ENCODE peak calls at places on chromosomes 3 and 15, in six cellular contexts. Y, Z, W, G, M and F are unnamed samples.

GRCh38 chr15:52567886-52568568 is 803 bp downstream of the ARPP19 start:
- DNase-seq in Y (peak; percentile 20), W (no peak), M (peak; percentile 73), Z (no peak), G (peak; percentile 70), F (no peak)

GRCh38 chr3:133859381-133860245 is 36.1 kb downstream of the RAB6B start:
- DNase-seq in G (no peak), Z (no peak), M (peak; percentile 55), Y (no peak), W (no peak), F (no peak)

GRCh38 chr3:187999821-188000220 is 154.1 kb upstream of the LPP start:
- DNase-seq in M (no peak), W (no peak), G (no peak), Y (no peak), Z (no peak), F (no peak)

GRCh38 chr15:42736793-42737528 is at the start of gene CDAN1:
- DNase-seq in M (peak; percentile 97), Z (peak; percentile 89), W (peak; percentile 92), Y (peak; percentile 94), G (peak; percentile 97), F (peak; percentile 97)

GRCh38 chr3:114809668-114810413 is 337.2 kb downstream of the ZBTB20 start:
- DNase-seq in Y (no peak), M (no peak), W (no peak), Z (no peak), G (no peak), F (no peak)

GRCh38 chr3:129068291-129068886 is 7.8 kb downstream of the GP9 start:
- DNase-seq in G (peak; percentile 73), Z (no peak), M (no peak), W (no peak), Y (peak; percentile 34), F (no peak)

GRCh38 chr3:170621256-170621655 is 35.4 kb upstream of the SLC7A14 start:
- DNase-seq in Z (no peak), M (no peak), G (no peak), Y (no peak), W (no peak), F (no peak)

GRCh38 chr3:115072265-115073008 is 74.7 kb downstream of the ZBTB20 start:
- DNase-seq in M (no peak), Z (no peak), Y (no peak), G (no peak), W (no peak), F (no peak)

GRCh38 chr3:184540777-184541681 is 20.6 kb upstream of the EPHB3 start:
- DNase-seq in G (peak; percentile 94), Y (peak; percentile 42), W (peak; percentile 87), Z (peak; percentile 61), M (peak; percentile 89), F (peak; percentile 79)

GRCh38 chr3:182081096-182081495 is 369.4 kb downstream of the SOX2 start:
- DNase-seq in Z (no peak), Y (no peak), G (no peak), M (no peak), W (no peak), F (no peak)

GRCh38 chr3:163327086-163327485 is 1751.2 kb downstream of the SI start:
- DNase-seq in Y (no peak), G (no peak), M (no peak), W (no peak), Z (no peak), F (no peak)

GRCh38 chr3:120555661-120556509 is 40.3 kb upstream of the NDUFB4 start:
- DNase-seq in G (peak; percentile 68), W (no peak), Z (no peak), Y (peak; percentile 63), M (no peak), F (no peak)

GRCh38 chr15:63048115-63048985 is 5.8 kb downstream of the TPM1 start:
- DNase-seq in W (peak; percentile 95), Y (peak; percentile 96), M (peak; percentile 97), Z (peak; percentile 93), G (peak; percentile 98), F (peak; percentile 92)

GRCh38 chr15:55322452-55322851 is 3.4 kb downstream of the PIGB start:
- DNase-seq in W (no peak), Z (peak; percentile 63), G (no peak), Y (no peak), M (no peak), F (no peak)

GRCh38 chr15:77627581-77627980 is 5.1 kb downstream of the LINGO1 start:
- DNase-seq in G (no peak), Z (no peak), Y (no peak), M (no peak), W (no peak), F (no peak)

GRCh38 chr15:98124576-98124975 is 164.1 kb downstream of the ARRDC4 start:
- DNase-seq in Z (no peak), M (no peak), W (no peak), G (no peak), Y (no peak), F (no peak)

GRCh38 chr15:43948691-43949325 is 122.0 kb downstream of the WDR76 start:
- DNase-seq in G (no peak), Z (no peak), Y (no peak), M (no peak), W (no peak), F (no peak)

GRCh38 chr3:69324362-69325025 is 61.4 kb downstream of the FRMD4B start:
- DNase-seq in W (no peak), M (no peak), Y (no peak), Z (peak; percentile 67), G (no peak), F (peak; percentile 17)

GRCh38 chr3:115779011-115779410 is 155.7 kb downstream of the GAP43 start:
- DNase-seq in W (no peak), G (no peak), Y (no peak), M (no peak), Z (no peak), F (no peak)

GRCh38 chr15:38842991-38843610 is 278.5 kb upstream of the RASGRP1 start:
- DNase-seq in Z (no peak), G (no peak), Y (no peak), M (no peak), W (no peak), F (no peak)

GRCh38 chr3:161939919-161940693 is 443.5 kb downstream of the OTOL1 start:
- DNase-seq in G (no peak), Y (no peak), M (no peak), W (no peak), Z (peak; percentile 52), F (no peak)

DNA sequence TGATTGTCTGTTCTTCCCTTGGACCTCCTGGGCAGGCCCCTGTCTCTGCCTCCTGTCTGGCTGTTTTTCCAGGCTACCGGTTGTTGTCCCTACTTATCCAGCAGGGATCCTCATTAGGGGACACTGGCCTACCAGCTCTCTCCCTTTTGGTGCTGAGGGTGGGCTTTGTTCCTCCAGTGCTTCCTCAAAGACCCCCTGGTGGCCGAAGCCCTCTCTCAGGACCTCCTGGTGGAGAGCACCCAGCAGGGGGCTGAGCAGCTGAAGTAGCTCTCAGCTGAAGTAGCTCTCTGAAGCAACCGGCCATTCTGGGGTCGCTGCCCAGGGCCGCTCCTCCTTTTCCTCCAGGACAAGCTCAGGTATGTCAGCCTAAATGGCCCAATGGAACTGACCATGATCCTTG is 27.5 kb downstream of the ARNT2 start:
- DNase-seq in W (no peak), Z (no peak), Y (no peak), G (no peak), M (no peak), F (no peak)
- TF ChIP-seq CTCF in W (no peak), Z (no peak), Y (no peak), G (no peak), M (no peak), F (no peak)

GRCh38 chr3:149487598-149488197 is 13.2 kb downstream of the TM4SF4 start:
- DNase-seq in Z (peak; percentile 48), M (no peak), Y (no peak), W (no peak), G (no peak), F (peak; percentile 43)
- TF ChIP-seq CTCF in Z (peak; percentile 63), M (peak; percentile 44), Y (no peak), W (peak; percentile 47), G (no peak), F (peak; percentile 79)

GRCh38 chr3:45690331-45691035 is 1.3 kb downstream of the SACM1L start:
- DNase-seq in M (no peak), Z (peak; percentile 78), W (no peak), G (no peak), Y (no peak), F (no peak)
- TF ChIP-seq CTCF in M (no peak), Z (no peak), W (no peak), G (no peak), Y (no peak), F (no peak)

GRCh38 chr3:186247821-186248814 is 113.9 kb downstream of the DGKG start:
- DNase-seq in G (no peak), M (no peak), Z (no peak), Y (no peak), W (no peak), F (no peak)

GRCh38 chr3:186236357-186237020 is 125.5 kb downstream of the DGKG start:
- DNase-seq in M (no peak), Z (no peak), G (no peak), Y (no peak), W (no peak), F (no peak)

GRCh38 chr3:186239321-186239720 is 122.7 kb downstream of the DGKG start:
- DNase-seq in G (no peak), M (no peak), Z (peak; percentile 45), W (no peak), Y (no peak), F (peak; percentile 29)

GRCh38 chr3:186237915-186238314 is 124.1 kb downstream of the DGKG start:
- DNase-seq in Z (no peak), M (no peak), W (no peak), Y (no peak), G (no peak), F (no peak)

DNA sequence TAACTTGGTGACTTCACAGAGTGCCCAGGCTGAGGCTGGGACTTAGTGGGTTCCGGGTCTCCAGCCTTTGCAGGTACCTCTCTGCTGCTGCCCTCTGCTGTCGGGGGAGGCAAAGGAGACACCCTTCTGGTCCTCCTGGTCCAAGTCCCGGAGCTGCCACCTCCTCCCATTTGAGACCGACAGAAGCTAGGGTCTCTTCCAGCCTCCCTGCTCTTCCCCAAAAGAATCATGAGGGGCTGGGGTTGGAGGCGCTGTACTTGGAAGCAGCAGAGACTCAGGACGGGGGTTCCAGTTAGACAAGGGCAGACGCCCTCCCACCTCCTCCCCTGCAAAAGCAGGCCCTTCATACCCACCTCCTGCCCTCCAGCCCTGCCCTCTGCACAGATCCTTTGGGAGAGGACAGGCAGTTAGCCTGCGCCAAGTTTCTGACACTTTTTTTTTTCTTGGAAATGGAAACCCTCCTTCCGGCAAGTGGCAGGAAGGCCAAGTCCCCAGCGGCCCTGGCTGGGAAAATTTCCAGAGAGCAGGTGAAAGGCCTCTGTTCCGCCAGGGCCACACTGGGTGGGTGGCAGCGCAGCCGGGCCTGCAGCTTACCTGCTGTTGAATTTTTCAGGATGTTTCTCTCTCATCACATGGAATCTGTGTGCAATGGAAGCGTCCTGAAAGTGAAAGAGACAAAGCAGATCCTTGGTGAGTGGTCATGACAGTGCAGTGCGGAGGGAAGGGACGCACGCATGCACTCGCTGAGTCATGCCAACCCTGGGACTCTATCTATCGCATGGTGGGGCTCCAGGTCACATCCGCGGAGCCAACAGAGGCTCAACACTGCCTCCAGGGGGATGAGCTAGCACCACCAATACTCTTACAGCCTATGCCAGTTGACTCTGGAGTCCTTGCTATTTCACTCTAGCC is 119.9 kb downstream of the DGKG start:
- DNase-seq in Y (no peak), W (no peak), M (peak; percentile 88), Z (peak; percentile 93), G (peak; percentile 84), F (peak; percentile 70)
- TF ChIP-seq CTCF in Y (no peak), W (no peak), M (peak; percentile 58), Z (peak; percentile 61), G (peak; percentile 34), F (peak; percentile 34)

GRCh38 chr15:83993591-83993990 is 242.0 kb upstream of the GOLGA6L4 start:
- DNase-seq in M (no peak), Y (no peak), G (no peak), W (no peak), Z (no peak), F (no peak)
- TF ChIP-seq CTCF in M (no peak), Y (no peak), G (no peak), W (no peak), Z (no peak), F (no peak)